ENCODE peak calls at places on chromosomes 5 and 9, in eight cellular contexts. C, I, Z, O, A, M, R and Q are unnamed samples.

GRCh38 chr9:4550777-4551476 is 60.7 kb downstream of the SLC1A1 start:
- DNase-seq in C (no peak), I (no peak), Z (no peak), O (no peak), A (no peak), M (no peak), R (no peak), Q (no peak)

GRCh38 chr9:18237776-18238175 is 236.2 kb upstream of the ADAMTSL1 start:
- DNase-seq in C (no peak), I (no peak), Z (no peak), O (no peak), A (no peak), M (no peak), R (no peak), Q (no peak)

GRCh38 chr5:147743686-147744332 is 38.7 kb downstream of the JAKMIP2 start:
- DNase-seq in C (no peak), I (peak; percentile 99), Z (no peak), O (no peak), A (no peak), M (peak; percentile 76), R (no peak), Q (peak; percentile 18)

GRCh38 chr5:53418844-53419243 is 61.6 kb upstream of the FST start:
- DNase-seq in C (no peak), I (no peak), Z (no peak), O (no peak), A (no peak), M (no peak), R (no peak), Q (no peak)

GRCh38 chr5:34756781-34757624 is 82.0 kb upstream of the TTC23L start:
- DNase-seq in C (no peak), I (no peak), Z (no peak), O (no peak), A (no peak), M (no peak), R (no peak), Q (no peak)

GRCh38 chr5:59768204-59769040 is 125.1 kb downstream of the PDE4D start:
- DNase-seq in C (no peak), I (peak; percentile 87), Z (no peak), O (peak; percentile 46), A (peak; percentile 83), M (peak; percentile 74), R (peak; percentile 66), Q (peak; percentile 23)

GRCh38 chr5:38556599-38557308 is at the start of gene LIFR:
- DNase-seq in C (peak; percentile 80), I (peak; percentile 84), Z (peak; percentile 65), O (no peak), A (peak; percentile 93), M (peak; percentile 90), R (peak; percentile 79), Q (peak; percentile 82)

GRCh38 chr5:6373081-6373846 is 5.1 kb downstream of the MED10 start:
- DNase-seq in C (no peak), I (no peak), Z (peak; percentile 11), O (no peak), A (no peak), M (no peak), R (no peak), Q (no peak)

GRCh38 chr9:127903557-127904475 is 4.4 kb upstream of the ST6GALNAC6 start:
- DNase-seq in C (no peak), I (no peak), Z (peak; percentile 90), O (no peak), A (peak; percentile 90), M (peak; percentile 56), R (peak; percentile 78), Q (no peak)

GRCh38 chr9:38638881-38639576 is 18.6 kb upstream of the ANKRD18A start:
- DNase-seq in C (no peak), I (no peak), Z (no peak), O (no peak), A (no peak), M (no peak), R (no peak), Q (no peak)

GRCh38 chr9:136484153-136485048 is 1.6 kb upstream of the SEC16A start:
- DNase-seq in C (no peak), I (peak; percentile 46), Z (peak; percentile 24), O (peak; percentile 18), A (no peak), M (no peak), R (no peak), Q (no peak)

GRCh38 chr5:37737326-37738056 is 102.3 kb downstream of the GDNF start:
- DNase-seq in C (no peak), I (no peak), Z (no peak), O (no peak), A (no peak), M (no peak), R (no peak), Q (no peak)

GRCh38 chr5:117182104-117182503 is 607.5 kb upstream of the SEMA6A start:
- DNase-seq in C (no peak), I (no peak), Z (no peak), O (no peak), A (no peak), M (no peak), R (no peak), Q (no peak)

GRCh38 chr5:173734716-173735115 is 118.3 kb upstream of the BOD1 start:
- DNase-seq in C (no peak), I (no peak), Z (no peak), O (no peak), A (no peak), M (no peak), R (no peak), Q (no peak)

GRCh38 chr9:121686930-121687541 is 35.6 kb downstream of the DAB2IP start:
- DNase-seq in C (peak; percentile 44), I (peak; percentile 73), Z (peak; percentile 75), O (peak; percentile 54), A (peak; percentile 89), M (no peak), R (peak; percentile 71), Q (no peak)

GRCh38 chr5:43658499-43658898 is 55.5 kb downstream of the NNT start:
- DNase-seq in C (no peak), I (no peak), Z (no peak), O (no peak), A (no peak), M (no peak), R (no peak), Q (no peak)

GRCh38 chr5:114450516-114450909 is 88.6 kb downstream of the KCNN2 start:
- DNase-seq in C (no peak), I (peak; percentile 65), Z (no peak), O (no peak), A (no peak), M (no peak), R (no peak), Q (no peak)

GRCh38 chr5:73321757-73322452 is 126.7 kb downstream of the FOXD1 start:
- DNase-seq in C (no peak), I (peak; percentile 7), Z (no peak), O (no peak), A (no peak), M (no peak), R (no peak), Q (no peak)

GRCh38 chr9:115135786-115136185 is 17.8 kb upstream of the TNC start:
- DNase-seq in C (no peak), I (no peak), Z (no peak), O (no peak), A (no peak), M (no peak), R (no peak), Q (no peak)

GRCh38 chr9:68872026-68872501 is 141.8 kb downstream of the PRKACG start:
- DNase-seq in C (no peak), I (no peak), Z (no peak), O (no peak), A (no peak), M (no peak), R (no peak), Q (no peak)

GRCh38 chr9:21455320-21455719 is 15.1 kb downstream of the IFNA1 start:
- DNase-seq in C (no peak), I (peak; percentile 43), Z (no peak), O (peak; percentile 25), A (no peak), M (no peak), R (no peak), Q (no peak)

GRCh38 chr5:74196233-74196632 is 444.3 kb downstream of the ENC1 start:
- DNase-seq in C (no peak), I (no peak), Z (no peak), O (no peak), A (no peak), M (no peak), R (no peak), Q (no peak)

GRCh38 chr9:15606667-15607472 is 54.0 kb downstream of the CCDC171 start:
- DNase-seq in C (no peak), I (peak; percentile 53), Z (no peak), O (peak; percentile 53), A (no peak), M (no peak), R (no peak), Q (peak; percentile 43)

GRCh38 chr9:88310310-88310980 is 77.8 kb upstream of the SPIN1 start:
- DNase-seq in C (no peak), I (no peak), Z (no peak), O (no peak), A (peak; percentile 6), M (no peak), R (no peak), Q (no peak)

GRCh38 chr5:100595152-100595811 is 60.1 kb downstream of the FAM174A start:
- DNase-seq in C (peak; percentile 20), I (no peak), Z (no peak), O (no peak), A (peak; percentile 76), M (no peak), R (no peak), Q (no peak)

GRCh38 chr9:114317665-114318357 is 5.1 kb upstream of the ORM1 start:
- DNase-seq in C (no peak), I (no peak), Z (peak; percentile 2), O (no peak), A (no peak), M (no peak), R (no peak), Q (no peak)

GRCh38 chr9:78668148-78668825 is 371.4 kb downstream of the PSAT1 start:
- DNase-seq in C (no peak), I (no peak), Z (no peak), O (no peak), A (no peak), M (no peak), R (no peak), Q (no peak)

GRCh38 chr5:115884704-115885103 is 43.0 kb downstream of the AP3S1 start:
- DNase-seq in C (no peak), I (no peak), Z (no peak), O (no peak), A (no peak), M (no peak), R (no peak), Q (no peak)

GRCh38 chr5:62369039-62369438 is 34.7 kb downstream of the DIMT1 start:
- DNase-seq in C (no peak), I (no peak), Z (no peak), O (no peak), A (no peak), M (no peak), R (no peak), Q (no peak)